ENCODE peak calls at places on chromosomes 12 and 14, in four cellular contexts. Q is neural progenitor cell, N is kidney epithelial cell, F is tibial artery. D is an unnamed sample. For H3K27me3, the result is how much of the 10 kb centered on the place peaks cover.

GRCh38 chr12:81257952-81258551 is 180.2 kb downstream of the ACSS3 start:
- DNase-seq in Q (peak), N (peak), F (no peak), D (no peak)

GRCh38 chr12:87439990-87440827 is 589.0 kb downstream of the C12orf50 start:
- DNase-seq in N (peak), Q (no peak), F (no peak), D (no peak)

GRCh38 chr14:22976620-22977433 is 5.5 kb downstream of the AJUBA start:
- DNase-seq in N (no peak), F (no peak), Q (no peak), D (no peak)

GRCh38 chr14:100122481-100123215 is 36.8 kb downstream of the DEGS2 start:
- DNase-seq in N (no peak), F (no peak), Q (no peak), D (no peak)

GRCh38 chr12:67650127-67650495 is 1.6 kb downstream of the DYRK2 start:
- DNase-seq in Q (peak), F (no peak), N (no peak), D (peak)

GRCh38 chr14:102928412-102929348 is 6.2 kb downstream of the AMN start:
- DNase-seq in Q (peak), F (no peak), N (no peak), D (peak)

GRCh38 chr12:48680861-48681260 is 1.2 kb downstream of the KANSL2 start:
- DNase-seq in F (no peak), Q (no peak), N (no peak), D (no peak)

GRCh38 chr12:91577586-91578539 is 395.2 kb upstream of the DCN start:
- DNase-seq in Q (no peak), F (no peak), N (no peak), D (no peak)

GRCh38 chr14:50659327-50659974 is 8.7 kb downstream of the SAV1 start:
- DNase-seq in F (no peak), N (no peak), Q (no peak), D (no peak)

DNA sequence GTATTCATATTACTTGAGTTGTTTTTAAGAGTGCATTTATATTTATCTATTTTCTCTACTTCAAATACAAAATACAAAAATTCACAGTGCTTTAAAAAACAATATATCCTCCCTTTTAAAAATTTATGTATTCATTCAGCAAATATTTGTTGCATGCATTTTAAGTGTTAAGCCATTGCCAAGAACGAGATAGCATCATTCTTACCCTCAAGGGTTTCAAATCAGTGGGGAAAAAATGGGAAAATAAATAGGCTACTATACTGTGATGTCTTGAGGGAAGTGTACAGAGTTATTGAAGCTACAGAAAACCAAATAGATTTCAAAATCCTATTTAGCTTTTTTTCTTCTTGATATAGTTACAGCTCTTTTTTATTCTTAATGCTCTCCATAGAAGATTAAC is 23.2 kb downstream of the MRPS35 start:
- DNase-seq in N (no peak), Q (no peak), F (no peak), D (no peak)
- H3K27me3 ChIP-seq in N (under half), Q (under half), F (under half), D (under half)

GRCh38 chr12:13976880-13977279 is 4.5 kb downstream of the GRIN2B start:
- DNase-seq in Q (no peak), N (no peak), F (no peak), D (no peak)

GRCh38 chr12:13982010-13982409 is 608 bp upstream of the GRIN2B start:
- DNase-seq in N (no peak), Q (peak), F (no peak), D (no peak)

GRCh38 chr12:13981296-13981962 is at the start of gene GRIN2B:
- DNase-seq in Q (peak), N (peak), F (no peak), D (no peak)

GRCh38 chr12:13976028-13976584 is 5.3 kb downstream of the GRIN2B start:
- DNase-seq in F (no peak), N (no peak), Q (peak), D (no peak)

DNA sequence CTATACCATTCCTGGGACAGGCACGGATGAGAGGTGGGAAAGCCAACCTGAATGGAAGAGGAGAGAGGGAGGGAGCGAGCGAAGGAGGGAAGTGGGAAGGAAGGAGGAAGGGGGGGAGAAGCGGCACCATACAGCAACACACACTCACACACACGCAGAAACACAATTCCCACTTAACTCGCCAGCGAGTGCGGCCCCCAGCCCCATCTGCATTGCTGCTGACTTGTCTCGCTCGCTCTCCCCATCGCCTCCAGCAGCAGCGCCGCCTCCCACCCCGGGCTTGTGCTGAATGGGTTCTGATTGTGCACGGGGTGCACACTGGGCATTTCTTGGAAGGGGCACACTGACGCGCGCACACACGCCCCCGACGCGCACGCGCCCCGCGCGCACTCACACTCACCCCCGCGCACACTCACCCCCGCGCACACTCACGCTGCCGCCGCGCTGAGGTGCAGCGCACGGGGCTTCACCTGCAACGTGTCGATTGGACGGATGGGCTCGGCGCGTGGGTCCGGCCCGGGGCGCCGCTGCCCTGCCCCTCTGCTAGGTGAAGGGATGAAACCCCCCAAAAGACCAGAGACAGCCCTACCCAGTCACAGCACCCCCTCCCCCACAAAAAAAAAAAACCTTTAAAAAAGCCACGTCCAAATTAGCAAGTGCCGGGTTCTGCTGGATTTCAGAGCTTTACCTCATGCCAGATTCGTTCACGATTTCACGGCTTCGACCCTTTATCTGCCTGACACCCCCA is 680 bp downstream of the GRIN2B start:
- DNase-seq in F (no peak), N (no peak), Q (peak), D (no peak)
- H3K27me3 ChIP-seq in F (under half), N (under half), Q (half or more), D (under half)

GRCh38 chr14:60648169-60648933 is 926 bp downstream of the SIX1 start:
- DNase-seq in Q (peak), F (peak), N (no peak), D (no peak)
- H3K27me3 ChIP-seq in Q (half or more), F (under half), N (under half), D (half or more)

GRCh38 chr12:63150255-63151060 is 543 bp downstream of the AVPR1A start:
- DNase-seq in N (no peak), F (peak), Q (peak), D (no peak)

GRCh38 chr12:63149884-63150254 is 1.1 kb downstream of the AVPR1A start:
- DNase-seq in Q (peak), N (no peak), F (no peak), D (no peak)

GRCh38 chr12:63144556-63144955 is 6.4 kb downstream of the AVPR1A start:
- DNase-seq in Q (no peak), F (no peak), N (no peak), D (no peak)
- H3K27me3 ChIP-seq in Q (half or more), F (under half), N (under half), D (under half)

GRCh38 chr14:73977896-73978295 is 27.8 kb downstream of the COQ6 start:
- DNase-seq in Q (no peak), F (no peak), N (no peak), D (no peak)

GRCh38 chr14:73976150-73976549 is 26.0 kb downstream of the COQ6 start:
- DNase-seq in F (no peak), Q (no peak), N (no peak), D (no peak)

GRCh38 chr14:73973497-73973896 is 23.4 kb downstream of the COQ6 start:
- DNase-seq in N (no peak), F (no peak), Q (no peak), D (no peak)
- H3K27me3 ChIP-seq in N (under half), F (under half), Q (under half), D (under half)

D was measured in CD8-positive, alpha-beta memory T cell.